ENCODE peak calls at places on chromosomes 4 and X, in eight cellular contexts. One of them, this sample, is unnamed.

GRCh38 chrX:70664726-70665125 is 220.1 kb downstream of the DLG3 start:
- DNase-seq in stomach: no peak
- DNase-seq in stimulated activated CD4-positive, alpha-beta T cell treated with anti-CD3 and anti-CD28 coated beads, Interleukin-2, amount 100 ng/mL, for 48 hours: no peak
- DNase-seq in EH: peak; percentile 36
- DNase-seq in ACHN: peak; percentile 10
- DNase-seq in activated T-cell treated with anti-CD3 and anti-CD28 coated beads for 1 hour: no peak
- DNase-seq in dorsolateral prefrontal cortex: no peak
- DNase-seq in activated B cell treated with CpG ODN at 0.5 μM for 24 hours: no peak
- DNase-seq in this sample: no peak

GRCh38 chr4:62953752-62954151 is 1455.5 kb downstream of the TECRL start:
- DNase-seq in ACHN: no peak
- DNase-seq in stomach: no peak
- DNase-seq in activated B cell treated with CpG ODN at 0.5 μM for 24 hours: no peak
- DNase-seq in EH: no peak
- DNase-seq in stimulated activated CD4-positive, alpha-beta T cell treated with anti-CD3 and anti-CD28 coated beads, Interleukin-2, amount 100 ng/mL, for 48 hours: no peak
- DNase-seq in activated T-cell treated with anti-CD3 and anti-CD28 coated beads for 1 hour: no peak
- DNase-seq in dorsolateral prefrontal cortex: no peak
- DNase-seq in this sample: no peak

GRCh38 chr4:142404191-142404611 is 441.9 kb downstream of the INPP4B start:
- DNase-seq in ACHN: no peak
- DNase-seq in activated T-cell treated with anti-CD3 and anti-CD28 coated beads for 1 hour: no peak
- DNase-seq in stimulated activated CD4-positive, alpha-beta T cell treated with anti-CD3 and anti-CD28 coated beads, Interleukin-2, amount 100 ng/mL, for 48 hours: peak; percentile 52
- DNase-seq in dorsolateral prefrontal cortex: no peak
- DNase-seq in activated B cell treated with CpG ODN at 0.5 μM for 24 hours: no peak
- DNase-seq in stomach: no peak
- DNase-seq in EH: peak; percentile 67
- DNase-seq in this sample: no peak

GRCh38 chr4:152614337-152614736 is 65.5 kb downstream of the TMEM154 start:
- DNase-seq in ACHN: no peak
- DNase-seq in dorsolateral prefrontal cortex: no peak
- DNase-seq in stimulated activated CD4-positive, alpha-beta T cell treated with anti-CD3 and anti-CD28 coated beads, Interleukin-2, amount 100 ng/mL, for 48 hours: no peak
- DNase-seq in activated T-cell treated with anti-CD3 and anti-CD28 coated beads for 1 hour: no peak
- DNase-seq in stomach: no peak
- DNase-seq in activated B cell treated with CpG ODN at 0.5 μM for 24 hours: no peak
- DNase-seq in EH: no peak
- DNase-seq in this sample: peak; percentile 10

GRCh38 chr4:41360911-41361830 is 104.4 kb downstream of the UCHL1 start:
- DNase-seq in stimulated activated CD4-positive, alpha-beta T cell treated with anti-CD3 and anti-CD28 coated beads, Interleukin-2, amount 100 ng/mL, for 48 hours: no peak
- DNase-seq in EH: peak; percentile 64
- DNase-seq in activated B cell treated with CpG ODN at 0.5 μM for 24 hours: no peak
- DNase-seq in activated T-cell treated with anti-CD3 and anti-CD28 coated beads for 1 hour: no peak
- DNase-seq in ACHN: peak; percentile 32
- DNase-seq in stomach: peak; percentile 44
- DNase-seq in dorsolateral prefrontal cortex: peak; percentile 63
- DNase-seq in this sample: peak; percentile 50

GRCh38 chrX:132532955-132533354 is 44.1 kb upstream of the MBNL3 start:
- DNase-seq in activated T-cell treated with anti-CD3 and anti-CD28 coated beads for 1 hour: no peak
- DNase-seq in dorsolateral prefrontal cortex: no peak
- DNase-seq in EH: peak; percentile 0
- DNase-seq in stimulated activated CD4-positive, alpha-beta T cell treated with anti-CD3 and anti-CD28 coated beads, Interleukin-2, amount 100 ng/mL, for 48 hours: no peak
- DNase-seq in ACHN: no peak
- DNase-seq in activated B cell treated with CpG ODN at 0.5 μM for 24 hours: no peak
- DNase-seq in stomach: no peak
- DNase-seq in this sample: no peak

GRCh38 chr4:149552601-149553000 is 263.0 kb downstream of the IQCM start:
- DNase-seq in activated T-cell treated with anti-CD3 and anti-CD28 coated beads for 1 hour: no peak
- DNase-seq in activated B cell treated with CpG ODN at 0.5 μM for 24 hours: no peak
- DNase-seq in stomach: no peak
- DNase-seq in EH: no peak
- DNase-seq in stimulated activated CD4-positive, alpha-beta T cell treated with anti-CD3 and anti-CD28 coated beads, Interleukin-2, amount 100 ng/mL, for 48 hours: no peak
- DNase-seq in ACHN: no peak
- DNase-seq in dorsolateral prefrontal cortex: no peak
- DNase-seq in this sample: no peak

GRCh38 chr4:110955748-110956147 is 332.9 kb upstream of the PITX2 start:
- DNase-seq in stimulated activated CD4-positive, alpha-beta T cell treated with anti-CD3 and anti-CD28 coated beads, Interleukin-2, amount 100 ng/mL, for 48 hours: no peak
- DNase-seq in EH: no peak
- DNase-seq in ACHN: no peak
- DNase-seq in activated B cell treated with CpG ODN at 0.5 μM for 24 hours: no peak
- DNase-seq in activated T-cell treated with anti-CD3 and anti-CD28 coated beads for 1 hour: no peak
- DNase-seq in dorsolateral prefrontal cortex: no peak
- DNase-seq in stomach: no peak
- DNase-seq in this sample: no peak

GRCh38 chrX:17374619-17375360 is at the start of gene NHS:
- DNase-seq in stimulated activated CD4-positive, alpha-beta T cell treated with anti-CD3 and anti-CD28 coated beads, Interleukin-2, amount 100 ng/mL, for 48 hours: no peak
- DNase-seq in ACHN: peak; percentile 76
- DNase-seq in activated B cell treated with CpG ODN at 0.5 μM for 24 hours: no peak
- DNase-seq in dorsolateral prefrontal cortex: peak; percentile 41
- DNase-seq in EH: peak; percentile 74
- DNase-seq in stomach: peak; percentile 65
- DNase-seq in activated T-cell treated with anti-CD3 and anti-CD28 coated beads for 1 hour: no peak
- DNase-seq in this sample: peak; percentile 90

GRCh38 chr4:123869517-123870282 is 473.1 kb downstream of the SPRY1 start:
- DNase-seq in dorsolateral prefrontal cortex: no peak
- DNase-seq in ACHN: no peak
- DNase-seq in stomach: no peak
- DNase-seq in stimulated activated CD4-positive, alpha-beta T cell treated with anti-CD3 and anti-CD28 coated beads, Interleukin-2, amount 100 ng/mL, for 48 hours: no peak
- DNase-seq in activated T-cell treated with anti-CD3 and anti-CD28 coated beads for 1 hour: no peak
- DNase-seq in activated B cell treated with CpG ODN at 0.5 μM for 24 hours: no peak
- DNase-seq in EH: no peak
- DNase-seq in this sample: no peak

GRCh38 chr4:121421594-121421993 is 40.8 kb upstream of the QRFPR start:
- DNase-seq in stimulated activated CD4-positive, alpha-beta T cell treated with anti-CD3 and anti-CD28 coated beads, Interleukin-2, amount 100 ng/mL, for 48 hours: no peak
- DNase-seq in stomach: no peak
- DNase-seq in activated T-cell treated with anti-CD3 and anti-CD28 coated beads for 1 hour: no peak
- DNase-seq in ACHN: peak; percentile 24
- DNase-seq in EH: no peak
- DNase-seq in activated B cell treated with CpG ODN at 0.5 μM for 24 hours: no peak
- DNase-seq in dorsolateral prefrontal cortex: no peak
- DNase-seq in this sample: no peak

GRCh38 chrX:68894513-68895338 is 65.9 kb downstream of the EFNB1 start:
- DNase-seq in dorsolateral prefrontal cortex: peak; percentile 63
- DNase-seq in stimulated activated CD4-positive, alpha-beta T cell treated with anti-CD3 and anti-CD28 coated beads, Interleukin-2, amount 100 ng/mL, for 48 hours: peak; percentile 7
- DNase-seq in stomach: peak; percentile 64
- DNase-seq in ACHN: no peak
- DNase-seq in EH: peak; percentile 24
- DNase-seq in activated T-cell treated with anti-CD3 and anti-CD28 coated beads for 1 hour: no peak
- DNase-seq in activated B cell treated with CpG ODN at 0.5 μM for 24 hours: no peak
- DNase-seq in this sample: peak; percentile 54

GRCh38 chr4:125461676-125462363 is 147.1 kb downstream of the FAT4 start:
- DNase-seq in ACHN: no peak
- DNase-seq in EH: no peak
- DNase-seq in activated B cell treated with CpG ODN at 0.5 μM for 24 hours: no peak
- DNase-seq in stimulated activated CD4-positive, alpha-beta T cell treated with anti-CD3 and anti-CD28 coated beads, Interleukin-2, amount 100 ng/mL, for 48 hours: no peak
- DNase-seq in activated T-cell treated with anti-CD3 and anti-CD28 coated beads for 1 hour: no peak
- DNase-seq in stomach: no peak
- DNase-seq in dorsolateral prefrontal cortex: no peak
- DNase-seq in this sample: no peak

GRCh38 chr4:16269742-16270522 is 43.7 kb upstream of the TAPT1 start:
- DNase-seq in EH: peak; percentile 96
- DNase-seq in stomach: no peak
- DNase-seq in ACHN: no peak
- DNase-seq in activated B cell treated with CpG ODN at 0.5 μM for 24 hours: no peak
- DNase-seq in dorsolateral prefrontal cortex: no peak
- DNase-seq in activated T-cell treated with anti-CD3 and anti-CD28 coated beads for 1 hour: no peak
- DNase-seq in stimulated activated CD4-positive, alpha-beta T cell treated with anti-CD3 and anti-CD28 coated beads, Interleukin-2, amount 100 ng/mL, for 48 hours: no peak
- DNase-seq in this sample: no peak

GRCh38 chr4:76449824-76450223 is 14.8 kb downstream of the SHROOM3 start:
- DNase-seq in activated T-cell treated with anti-CD3 and anti-CD28 coated beads for 1 hour: no peak
- DNase-seq in ACHN: no peak
- DNase-seq in EH: no peak
- DNase-seq in dorsolateral prefrontal cortex: no peak
- DNase-seq in stomach: no peak
- DNase-seq in stimulated activated CD4-positive, alpha-beta T cell treated with anti-CD3 and anti-CD28 coated beads, Interleukin-2, amount 100 ng/mL, for 48 hours: no peak
- DNase-seq in activated B cell treated with CpG ODN at 0.5 μM for 24 hours: no peak
- DNase-seq in this sample: no peak

GRCh38 chrX:39828971-39829370 is 268.8 kb downstream of the BCOR start:
- DNase-seq in dorsolateral prefrontal cortex: no peak
- DNase-seq in stimulated activated CD4-positive, alpha-beta T cell treated with anti-CD3 and anti-CD28 coated beads, Interleukin-2, amount 100 ng/mL, for 48 hours: no peak
- DNase-seq in stomach: no peak
- DNase-seq in EH: peak; percentile 7
- DNase-seq in activated B cell treated with CpG ODN at 0.5 μM for 24 hours: no peak
- DNase-seq in activated T-cell treated with anti-CD3 and anti-CD28 coated beads for 1 hour: no peak
- DNase-seq in ACHN: no peak
- DNase-seq in this sample: no peak

GRCh38 chr4:52172166-52172565 is 121.1 kb downstream of the SPATA18 start:
- DNase-seq in activated T-cell treated with anti-CD3 and anti-CD28 coated beads for 1 hour: no peak
- DNase-seq in ACHN: peak; percentile 18
- DNase-seq in EH: no peak
- DNase-seq in dorsolateral prefrontal cortex: no peak
- DNase-seq in stimulated activated CD4-positive, alpha-beta T cell treated with anti-CD3 and anti-CD28 coated beads, Interleukin-2, amount 100 ng/mL, for 48 hours: no peak
- DNase-seq in stomach: no peak
- DNase-seq in activated B cell treated with CpG ODN at 0.5 μM for 24 hours: no peak
- DNase-seq in this sample: no peak

GRCh38 chr4:10180927-10181744 is 64.5 kb upstream of the WDR1 start:
- DNase-seq in activated T-cell treated with anti-CD3 and anti-CD28 coated beads for 1 hour: no peak
- DNase-seq in stomach: no peak
- DNase-seq in dorsolateral prefrontal cortex: no peak
- DNase-seq in ACHN: no peak
- DNase-seq in EH: peak; percentile 93
- DNase-seq in stimulated activated CD4-positive, alpha-beta T cell treated with anti-CD3 and anti-CD28 coated beads, Interleukin-2, amount 100 ng/mL, for 48 hours: no peak
- DNase-seq in activated B cell treated with CpG ODN at 0.5 μM for 24 hours: no peak
- DNase-seq in this sample: no peak

GRCh38 chr4:149997881-149998421 is 80.3 kb upstream of the DCLK2 start:
- DNase-seq in dorsolateral prefrontal cortex: no peak
- DNase-seq in activated T-cell treated with anti-CD3 and anti-CD28 coated beads for 1 hour: no peak
- DNase-seq in stomach: no peak
- DNase-seq in activated B cell treated with CpG ODN at 0.5 μM for 24 hours: no peak
- DNase-seq in stimulated activated CD4-positive, alpha-beta T cell treated with anti-CD3 and anti-CD28 coated beads, Interleukin-2, amount 100 ng/mL, for 48 hours: no peak
- DNase-seq in EH: peak; percentile 70
- DNase-seq in ACHN: peak; percentile 49
- DNase-seq in this sample: no peak

GRCh38 chr4:152525878-152526277 is 10.0 kb downstream of the FBXW7 start:
- DNase-seq in EH: peak; percentile 62
- DNase-seq in ACHN: no peak
- DNase-seq in stimulated activated CD4-positive, alpha-beta T cell treated with anti-CD3 and anti-CD28 coated beads, Interleukin-2, amount 100 ng/mL, for 48 hours: no peak
- DNase-seq in stomach: no peak
- DNase-seq in activated B cell treated with CpG ODN at 0.5 μM for 24 hours: no peak
- DNase-seq in activated T-cell treated with anti-CD3 and anti-CD28 coated beads for 1 hour: no peak
- DNase-seq in dorsolateral prefrontal cortex: no peak
- DNase-seq in this sample: no peak

GRCh38 chrX:95889279-95889678 is 795.4 kb upstream of the DIAPH2 start:
- DNase-seq in dorsolateral prefrontal cortex: no peak
- DNase-seq in activated B cell treated with CpG ODN at 0.5 μM for 24 hours: no peak
- DNase-seq in activated T-cell treated with anti-CD3 and anti-CD28 coated beads for 1 hour: no peak
- DNase-seq in stimulated activated CD4-positive, alpha-beta T cell treated with anti-CD3 and anti-CD28 coated beads, Interleukin-2, amount 100 ng/mL, for 48 hours: no peak
- DNase-seq in EH: no peak
- DNase-seq in ACHN: no peak
- DNase-seq in stomach: no peak
- DNase-seq in this sample: no peak

GRCh38 chr4:140085062-140085622 is 68.8 kb downstream of the MAML3 start:
- DNase-seq in dorsolateral prefrontal cortex: no peak
- DNase-seq in EH: peak; percentile 54
- DNase-seq in ACHN: no peak
- DNase-seq in activated B cell treated with CpG ODN at 0.5 μM for 24 hours: no peak
- DNase-seq in stimulated activated CD4-positive, alpha-beta T cell treated with anti-CD3 and anti-CD28 coated beads, Interleukin-2, amount 100 ng/mL, for 48 hours: no peak
- DNase-seq in activated T-cell treated with anti-CD3 and anti-CD28 coated beads for 1 hour: no peak
- DNase-seq in stomach: no peak
- DNase-seq in this sample: no peak

GRCh38 chr4:163448541-163449203 is 24.9 kb downstream of the TKTL2 start:
- DNase-seq in activated T-cell treated with anti-CD3 and anti-CD28 coated beads for 1 hour: no peak
- DNase-seq in dorsolateral prefrontal cortex: no peak
- DNase-seq in EH: peak; percentile 43
- DNase-seq in stomach: no peak
- DNase-seq in stimulated activated CD4-positive, alpha-beta T cell treated with anti-CD3 and anti-CD28 coated beads, Interleukin-2, amount 100 ng/mL, for 48 hours: no peak
- DNase-seq in activated B cell treated with CpG ODN at 0.5 μM for 24 hours: no peak
- DNase-seq in ACHN: peak; percentile 18
- DNase-seq in this sample: no peak

This sample was measured in upper lobe of left lung.